ENCODE peak calls at places on chromosomes 11 and 22, in eight cellular contexts. One of them, this sample, is unnamed.

GRCh38 chr22:50302564-50302963 is 4.9 kb downstream of the PLXNB2 start:
- DNase-seq in pancreas: no peak
- DNase-seq in upper lobe of right lung: no peak
- DNase-seq in kidney: no peak
- DNase-seq in HL-60: no peak
- DNase-seq in heart right ventricle: peak
- DNase-seq in mammary epithelial cell: no peak
- DNase-seq in lower lobe of right lung: no peak
- DNase-seq in this sample: no peak

GRCh38 chr11:118907051-118907748 is 18.5 kb downstream of the BCL9L start:
- DNase-seq in pancreas: peak
- DNase-seq in upper lobe of right lung: peak
- DNase-seq in kidney: peak
- DNase-seq in HL-60: peak
- DNase-seq in heart right ventricle: peak
- DNase-seq in mammary epithelial cell: peak
- DNase-seq in lower lobe of right lung: peak
- DNase-seq in this sample: peak

GRCh38 chr11:74208507-74208906 is 37.4 kb downstream of the PPME1 start:
- DNase-seq in pancreas: no peak
- DNase-seq in upper lobe of right lung: no peak
- DNase-seq in kidney: no peak
- DNase-seq in HL-60: no peak
- DNase-seq in heart right ventricle: no peak
- DNase-seq in mammary epithelial cell: no peak
- DNase-seq in lower lobe of right lung: no peak
- DNase-seq in this sample: no peak

GRCh38 chr11:115659061-115659963 is 155.1 kb upstream of the CADM1 start:
- DNase-seq in pancreas: peak
- DNase-seq in upper lobe of right lung: peak
- DNase-seq in kidney: no peak
- DNase-seq in HL-60: peak
- DNase-seq in heart right ventricle: peak
- DNase-seq in mammary epithelial cell: peak
- DNase-seq in lower lobe of right lung: peak
- DNase-seq in this sample: peak

GRCh38 chr11:13596601-13597000 is 71.9 kb upstream of the FAR1 start:
- DNase-seq in pancreas: no peak
- DNase-seq in upper lobe of right lung: no peak
- DNase-seq in kidney: no peak
- DNase-seq in HL-60: no peak
- DNase-seq in heart right ventricle: no peak
- DNase-seq in mammary epithelial cell: no peak
- DNase-seq in lower lobe of right lung: no peak
- DNase-seq in this sample: no peak

GRCh38 chr11:129278586-129279319 is 86.6 kb upstream of the ARHGAP32 start:
- DNase-seq in pancreas: peak
- DNase-seq in upper lobe of right lung: peak
- DNase-seq in kidney: no peak
- DNase-seq in HL-60: no peak
- DNase-seq in heart right ventricle: peak
- DNase-seq in mammary epithelial cell: peak
- DNase-seq in lower lobe of right lung: peak
- DNase-seq in this sample: peak

GRCh38 chr22:50148166-50148500 is 22.4 kb upstream of the PANX2 start:
- DNase-seq in pancreas: no peak
- DNase-seq in upper lobe of right lung: no peak
- DNase-seq in kidney: no peak
- DNase-seq in HL-60: peak
- DNase-seq in heart right ventricle: no peak
- DNase-seq in mammary epithelial cell: no peak
- DNase-seq in lower lobe of right lung: no peak
- DNase-seq in this sample: no peak

GRCh38 chr22:38067028-38067415 is 9.8 kb downstream of the PICK1 start:
- DNase-seq in pancreas: no peak
- DNase-seq in upper lobe of right lung: no peak
- DNase-seq in kidney: peak
- DNase-seq in HL-60: no peak
- DNase-seq in heart right ventricle: no peak
- DNase-seq in mammary epithelial cell: no peak
- DNase-seq in lower lobe of right lung: no peak
- DNase-seq in this sample: no peak

GRCh38 chr11:114321621-114322257 is 25.5 kb downstream of the NNMT start:
- DNase-seq in pancreas: no peak
- DNase-seq in upper lobe of right lung: no peak
- DNase-seq in kidney: peak
- DNase-seq in HL-60: no peak
- DNase-seq in heart right ventricle: peak
- DNase-seq in mammary epithelial cell: peak
- DNase-seq in lower lobe of right lung: no peak
- DNase-seq in this sample: no peak

DNA sequence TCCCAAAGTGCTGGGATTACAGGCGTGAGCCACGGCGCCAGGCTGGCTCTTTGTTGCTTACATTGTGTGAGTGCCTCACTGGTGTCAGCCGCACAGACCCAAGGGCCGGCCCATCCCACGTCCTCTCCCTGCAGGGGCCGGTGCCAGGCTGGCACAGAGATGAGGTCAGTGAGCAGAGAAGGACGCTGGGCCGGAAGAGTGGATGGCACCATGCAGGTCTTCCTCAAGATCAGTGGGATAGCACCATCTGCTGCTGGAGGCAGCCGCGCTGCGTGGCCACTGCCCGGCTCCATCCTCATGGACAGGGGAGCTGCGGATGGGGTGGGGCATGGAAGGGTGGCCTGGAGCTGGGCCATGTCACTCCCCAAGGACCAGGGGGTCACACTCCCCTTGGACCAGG is 22.0 kb upstream of the FGF4 start:
- DNase-seq in pancreas: peak
- DNase-seq in upper lobe of right lung: no peak
- DNase-seq in kidney: no peak
- DNase-seq in HL-60: no peak
- DNase-seq in heart right ventricle: no peak
- DNase-seq in mammary epithelial cell: no peak
- DNase-seq in lower lobe of right lung: no peak
- DNase-seq in this sample: no peak
- H3K27ac ChIP-seq in pancreas: no peak
- H3K27ac ChIP-seq in upper lobe of right lung: no peak
- H3K27ac ChIP-seq in kidney: no peak
- H3K27ac ChIP-seq in HL-60: no peak
- H3K27ac ChIP-seq in heart right ventricle: no peak
- H3K27ac ChIP-seq in mammary epithelial cell: no peak
- H3K27ac ChIP-seq in lower lobe of right lung: no peak
- H3K27ac ChIP-seq in this sample: no peak

DNA sequence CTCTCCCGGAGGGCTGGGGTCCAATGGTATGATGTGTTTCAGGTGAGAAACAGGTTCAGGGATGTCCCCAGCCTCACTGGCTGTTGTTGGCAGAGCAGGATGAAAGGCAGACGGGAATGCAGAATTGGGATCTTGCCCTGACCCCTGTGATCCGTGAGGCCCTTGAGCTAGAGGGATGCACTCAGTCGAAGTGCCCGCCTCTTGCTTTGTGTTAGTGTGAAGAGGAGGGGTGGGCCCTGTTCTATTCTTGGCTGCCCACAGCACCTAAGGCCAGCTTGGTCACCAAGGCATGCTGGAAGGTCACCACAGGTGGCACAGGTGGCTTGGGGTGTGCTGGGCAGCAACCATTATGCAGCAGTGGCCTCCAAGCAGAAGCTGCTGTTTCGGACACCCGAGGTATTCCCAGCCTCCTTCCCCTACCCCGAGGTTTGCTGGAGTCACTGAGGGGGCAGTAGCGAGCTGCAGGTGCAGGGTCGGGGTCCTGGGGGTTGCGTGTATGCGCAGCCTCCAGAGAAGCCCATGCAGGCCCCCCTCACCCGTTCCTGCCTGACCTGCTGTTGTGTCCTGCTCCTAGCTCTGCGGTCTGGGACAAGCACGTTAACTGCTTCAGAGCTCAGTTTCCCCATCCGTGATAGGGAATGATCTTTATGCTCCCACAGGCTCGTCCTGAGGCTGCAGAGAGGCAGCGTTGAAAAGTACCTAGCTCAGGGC is 12.9 kb downstream of the LRP5 start:
- DNase-seq in pancreas: no peak
- DNase-seq in upper lobe of right lung: no peak
- DNase-seq in kidney: no peak
- DNase-seq in HL-60: no peak
- DNase-seq in heart right ventricle: no peak
- DNase-seq in mammary epithelial cell: no peak
- DNase-seq in lower lobe of right lung: no peak
- DNase-seq in this sample: peak
- TF ChIP-seq CTCF in pancreas: no peak
- TF ChIP-seq CTCF in upper lobe of right lung: no peak
- TF ChIP-seq CTCF in kidney: no peak
- TF ChIP-seq CTCF in HL-60: no peak
- TF ChIP-seq CTCF in heart right ventricle: no peak
- TF ChIP-seq CTCF in mammary epithelial cell: no peak
- TF ChIP-seq CTCF in lower lobe of right lung: no peak
- TF ChIP-seq CTCF in this sample: peak

GRCh38 chr11:65224939-65225283 is 36.9 kb upstream of the POLA2 start:
- DNase-seq in pancreas: no peak
- DNase-seq in upper lobe of right lung: peak
- DNase-seq in kidney: no peak
- DNase-seq in HL-60: no peak
- DNase-seq in heart right ventricle: no peak
- DNase-seq in mammary epithelial cell: peak
- DNase-seq in lower lobe of right lung: peak
- DNase-seq in this sample: peak
- H3K4me3 ChIP-seq in pancreas: no peak
- H3K4me3 ChIP-seq in upper lobe of right lung: no peak
- H3K4me3 ChIP-seq in kidney: no peak
- H3K4me3 ChIP-seq in HL-60: no peak
- H3K4me3 ChIP-seq in heart right ventricle: no peak
- H3K4me3 ChIP-seq in mammary epithelial cell: peak
- H3K4me3 ChIP-seq in lower lobe of right lung: peak
- H3K4me3 ChIP-seq in this sample: no peak

DNA sequence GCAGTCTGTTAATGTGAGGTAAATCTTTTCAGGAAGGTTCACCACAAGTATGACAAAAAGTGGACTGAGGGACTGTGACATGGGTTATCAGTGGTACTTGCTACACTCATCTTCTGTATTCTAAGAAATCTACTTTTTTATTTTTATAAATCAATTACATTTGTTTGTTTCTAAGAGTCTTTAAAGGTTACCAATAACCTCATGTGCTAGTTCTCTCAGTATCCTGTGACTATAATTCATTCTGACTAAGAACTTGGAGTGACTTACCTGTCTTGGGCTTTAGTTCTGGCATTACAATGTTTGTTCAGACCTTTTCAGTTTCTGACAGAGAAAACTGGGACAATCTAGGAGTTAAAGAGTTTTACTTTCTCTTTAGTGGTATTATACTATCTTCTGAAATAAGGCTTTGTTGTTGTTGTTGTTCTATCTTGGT is 108.4 kb downstream of the PDE3B start:
- DNase-seq in pancreas: no peak
- DNase-seq in upper lobe of right lung: no peak
- DNase-seq in kidney: no peak
- DNase-seq in HL-60: no peak
- DNase-seq in heart right ventricle: no peak
- DNase-seq in mammary epithelial cell: no peak
- DNase-seq in lower lobe of right lung: no peak
- DNase-seq in this sample: no peak
- H3K27ac ChIP-seq in pancreas: no peak
- H3K27ac ChIP-seq in upper lobe of right lung: no peak
- H3K27ac ChIP-seq in kidney: no peak
- H3K27ac ChIP-seq in HL-60: no peak
- H3K27ac ChIP-seq in heart right ventricle: no peak
- H3K27ac ChIP-seq in mammary epithelial cell: no peak
- H3K27ac ChIP-seq in lower lobe of right lung: no peak
- H3K27ac ChIP-seq in this sample: no peak

GRCh38 chr11:9760180-9760550 is 96.3 kb downstream of the SWAP70 start:
- DNase-seq in pancreas: no peak
- DNase-seq in upper lobe of right lung: peak
- DNase-seq in kidney: peak
- DNase-seq in HL-60: no peak
- DNase-seq in heart right ventricle: peak
- DNase-seq in mammary epithelial cell: peak
- DNase-seq in lower lobe of right lung: peak
- DNase-seq in this sample: no peak
- TF ChIP-seq CTCF in pancreas: no peak
- TF ChIP-seq CTCF in upper lobe of right lung: no peak
- TF ChIP-seq CTCF in kidney: no peak
- TF ChIP-seq CTCF in HL-60: no peak
- TF ChIP-seq CTCF in heart right ventricle: no peak
- TF ChIP-seq CTCF in mammary epithelial cell: no peak
- TF ChIP-seq CTCF in lower lobe of right lung: no peak
- TF ChIP-seq CTCF in this sample: no peak

GRCh38 chr11:122822241-122822640 is 16.1 kb upstream of the CRTAM start:
- DNase-seq in pancreas: no peak
- DNase-seq in upper lobe of right lung: no peak
- DNase-seq in kidney: no peak
- DNase-seq in HL-60: no peak
- DNase-seq in heart right ventricle: no peak
- DNase-seq in mammary epithelial cell: no peak
- DNase-seq in lower lobe of right lung: no peak
- DNase-seq in this sample: no peak

GRCh38 chr11:122820158-122820557 is 18.1 kb upstream of the CRTAM start:
- DNase-seq in pancreas: no peak
- DNase-seq in upper lobe of right lung: no peak
- DNase-seq in kidney: no peak
- DNase-seq in HL-60: no peak
- DNase-seq in heart right ventricle: no peak
- DNase-seq in mammary epithelial cell: no peak
- DNase-seq in lower lobe of right lung: no peak
- DNase-seq in this sample: no peak

DNA sequence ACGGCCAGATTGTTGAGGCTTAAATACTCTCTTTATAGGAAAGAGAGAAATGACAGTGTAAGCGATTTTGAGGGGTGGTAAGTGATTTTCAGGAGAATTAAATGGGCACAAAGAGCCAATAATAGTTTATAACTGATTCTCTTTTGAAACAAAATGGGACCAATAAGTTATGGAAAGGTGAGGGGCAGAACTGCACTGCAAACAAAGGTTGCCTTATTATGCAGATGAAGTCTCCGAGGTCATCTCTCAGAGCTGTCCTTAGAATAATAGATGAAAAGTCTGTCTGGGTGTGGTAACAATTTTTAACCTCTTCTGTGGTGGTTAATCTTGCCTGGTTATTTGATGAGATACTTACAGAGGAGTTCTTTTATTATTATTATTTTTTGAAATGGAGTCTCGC is 14.7 kb upstream of the CRTAM start:
- DNase-seq in pancreas: no peak
- DNase-seq in upper lobe of right lung: no peak
- DNase-seq in kidney: no peak
- DNase-seq in HL-60: no peak
- DNase-seq in heart right ventricle: no peak
- DNase-seq in mammary epithelial cell: no peak
- DNase-seq in lower lobe of right lung: no peak
- DNase-seq in this sample: no peak
- H3K4me3 ChIP-seq in pancreas: no peak
- H3K4me3 ChIP-seq in upper lobe of right lung: no peak
- H3K4me3 ChIP-seq in kidney: no peak
- H3K4me3 ChIP-seq in HL-60: no peak
- H3K4me3 ChIP-seq in heart right ventricle: no peak
- H3K4me3 ChIP-seq in mammary epithelial cell: no peak
- H3K4me3 ChIP-seq in lower lobe of right lung: no peak
- H3K4me3 ChIP-seq in this sample: peak

GRCh38 chr22:32820131-32820882 is 18.8 kb downstream of the TIMP3 start:
- DNase-seq in pancreas: no peak
- DNase-seq in upper lobe of right lung: peak
- DNase-seq in kidney: no peak
- DNase-seq in HL-60: no peak
- DNase-seq in heart right ventricle: no peak
- DNase-seq in mammary epithelial cell: peak
- DNase-seq in lower lobe of right lung: no peak
- DNase-seq in this sample: no peak
- H3K27ac ChIP-seq in pancreas: no peak
- H3K27ac ChIP-seq in upper lobe of right lung: no peak
- H3K27ac ChIP-seq in kidney: peak
- H3K27ac ChIP-seq in HL-60: no peak
- H3K27ac ChIP-seq in heart right ventricle: peak
- H3K27ac ChIP-seq in mammary epithelial cell: no peak
- H3K27ac ChIP-seq in lower lobe of right lung: no peak
- H3K27ac ChIP-seq in this sample: no peak